ENCODE peak calls at places on chromosomes 6 and 20, in six cellular contexts. U is aorta, X is left lung, F is fibroblast of lung, W is adrenal gland, D is pancreas. R is an unnamed sample.

GRCh38 chr20:62158088-62158400 is 14.5 kb downstream of the SS18L1 start:
- DNase-seq in U (no peak), X (no peak), F (no peak), W (no peak), D (no peak), R (no peak)

GRCh38 chr20:54345301-54345724 is 130.1 kb upstream of the DOK5 start:
- DNase-seq in U (no peak), X (no peak), F (peak; percentile 87), W (no peak), D (no peak), R (no peak)

GRCh38 chr20:60535211-60535610 is 577.0 kb downstream of the CDH26 start:
- DNase-seq in U (no peak), X (no peak), F (no peak), W (no peak), D (no peak), R (no peak)

GRCh38 chr6:24089741-24090140 is 36.3 kb upstream of the NRSN1 start:
- DNase-seq in U (no peak), X (no peak), F (no peak), W (no peak), D (no peak), R (no peak)

GRCh38 chr6:43367245-43367984 is 2.0 kb downstream of the ZNF318 start:
- DNase-seq in U (no peak), X (no peak), F (no peak), W (no peak), D (no peak), R (no peak)

GRCh38 chr6:26053929-26054658 is 33.1 kb upstream of the HFE start:
- DNase-seq in U (no peak), X (no peak), F (peak; percentile 34), W (no peak), D (no peak), R (no peak)

GRCh38 chr20:33589059-33589458 is 73.1 kb upstream of the C20orf144 start:
- DNase-seq in U (no peak), X (no peak), F (no peak), W (no peak), D (no peak), R (no peak)

GRCh38 chr6:149431905-149432775 is 32.1 kb downstream of the SUMO4 start:
- DNase-seq in U (peak; percentile 93), X (peak; percentile 91), F (peak; percentile 83), W (peak; percentile 97), D (peak; percentile 95), R (peak; percentile 92)

GRCh38 chr20:25023316-25023715 is 30.8 kb upstream of the APMAP start:
- DNase-seq in U (no peak), X (peak; percentile 42), F (no peak), W (no peak), D (no peak), R (no peak)

GRCh38 chr20:58251979-58252591 is 23.6 kb upstream of the ANKRD60 start:
- DNase-seq in U (no peak), X (no peak), F (peak; percentile 88), W (no peak), D (no peak), R (no peak)

GRCh38 chr6:29828471-29828797 is 809 bp downstream of the HLA-G start:
- DNase-seq in U (no peak), X (peak; percentile 78), F (no peak), W (no peak), D (peak; percentile 63), R (no peak)

GRCh38 chr6:12363651-12364381 is 73.7 kb downstream of the EDN1 start:
- DNase-seq in U (no peak), X (peak; percentile 74), F (no peak), W (no peak), D (peak; percentile 63), R (peak; percentile 58)

GRCh38 chr6:7267521-7268091 is 45.4 kb downstream of the SSR1 start:
- DNase-seq in U (peak; percentile 86), X (no peak), F (peak; percentile 89), W (peak; percentile 95), D (peak; percentile 92), R (no peak)

GRCh38 chr6:112311950-112312547 is 35.1 kb upstream of the RFPL4B start:
- DNase-seq in U (no peak), X (no peak), F (peak; percentile 66), W (no peak), D (no peak), R (no peak)

GRCh38 chr6:16700202-16700997 is 60.9 kb downstream of the ATXN1 start:
- DNase-seq in U (no peak), X (no peak), F (no peak), W (no peak), D (no peak), R (no peak)

GRCh38 chr6:146087386-146087785 is 58.5 kb downstream of the GRM1 start:
- DNase-seq in U (no peak), X (no peak), F (no peak), W (no peak), D (no peak), R (no peak)

GRCh38 chr20:19633985-19634384 is 124.1 kb upstream of the RIN2 start:
- DNase-seq in U (no peak), X (no peak), F (no peak), W (no peak), D (no peak), R (no peak)

GRCh38 chr6:105593056-105593455 is 190.2 kb upstream of the PREP start:
- DNase-seq in U (no peak), X (no peak), F (no peak), W (no peak), D (no peak), R (no peak)

GRCh38 chr6:5776104-5776503 is 230.6 kb downstream of the NRN1 start:
- DNase-seq in U (no peak), X (no peak), F (no peak), W (no peak), D (no peak), R (no peak)

GRCh38 chr6:149895702-149896310 is 2.1 kb downstream of the RAET1E start:
- DNase-seq in U (peak; percentile 71), X (no peak), F (peak; percentile 43), W (peak; percentile 76), D (no peak), R (no peak)

GRCh38 chr6:168342626-168343025 is 23.0 kb upstream of the DACT2 start:
- DNase-seq in U (no peak), X (no peak), F (no peak), W (no peak), D (no peak), R (no peak)

GRCh38 chr6:44133003-44133931 is 5.9 kb downstream of the TMEM63B start:
- DNase-seq in U (peak; percentile 60), X (no peak), F (peak; percentile 39), W (peak; percentile 56), D (no peak), R (peak; percentile 77)

GRCh38 chr20:63470410-63470809 is 2.0 kb downstream of the KCNQ2 start:
- DNase-seq in U (no peak), X (no peak), F (no peak), W (no peak), D (no peak), R (no peak)

GRCh38 chr20:4130404-4131189 is 115.2 kb upstream of the RNF24 start:
- DNase-seq in U (no peak), X (no peak), F (peak; percentile 50), W (no peak), D (no peak), R (no peak)

DNA sequence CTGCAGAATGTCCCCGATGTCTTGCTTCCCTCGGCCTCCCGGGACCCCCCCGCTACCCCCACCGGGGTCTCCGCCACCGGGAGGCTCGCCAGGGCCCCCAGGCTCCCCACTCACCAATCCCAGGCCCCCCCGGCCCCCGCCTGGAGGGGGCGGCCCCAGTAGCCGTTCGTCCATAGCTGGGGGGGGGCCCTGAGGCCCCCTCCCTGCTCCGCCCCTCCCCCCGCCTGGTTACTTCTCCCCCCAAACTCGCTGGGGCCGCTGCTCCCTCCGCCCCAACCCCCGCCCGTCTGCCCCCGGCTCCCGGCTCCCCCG is 304 bp downstream of the PBX2 start:
- DNase-seq in U (peak; percentile 60), X (no peak), F (no peak), W (no peak), D (no peak), R (no peak)
- H3K4me1 ChIP-seq in U (no peaks in the 10 kb centered on the region), X (peaks cover 88% of the 10 kb centered on the region), F (peaks cover 11% of the 10 kb centered on the region), W (peaks cover 16% of the 10 kb centered on the region), D (peaks cover 6% of the 10 kb centered on the region), R (peaks cover 66% of the 10 kb centered on the region)

GRCh38 chr6:129675669-129676472 is 34.1 kb downstream of the ARHGAP18 start:
- DNase-seq in U (no peak), X (no peak), F (no peak), W (no peak), D (no peak), R (no peak)
- H3K4me1 ChIP-seq in U (peaks cover 2% of the 10 kb centered on the region), X (peaks cover 75% of the 10 kb centered on the region), F (peaks cover 26% of the 10 kb centered on the region), W (peaks cover 34% of the 10 kb centered on the region), D (peaks cover 62% of the 10 kb centered on the region), R (peaks cover 59% of the 10 kb centered on the region)

GRCh38 chr6:163422574-163422973 is 8.1 kb downstream of the QKI start:
- DNase-seq in U (no peak), X (no peak), F (no peak), W (no peak), D (no peak), R (no peak)

GRCh38 chr6:163418273-163419029 is 3.9 kb downstream of the QKI start:
- DNase-seq in U (no peak), X (no peak), F (no peak), W (no peak), D (no peak), R (no peak)

GRCh38 chr6:163419413-163420314 is 5.1 kb downstream of the QKI start:
- DNase-seq in U (no peak), X (no peak), F (peak; percentile 53), W (no peak), D (no peak), R (no peak)

GRCh38 chr6:163417595-163417994 is 3.1 kb downstream of the QKI start:
- DNase-seq in U (no peak), X (no peak), F (no peak), W (no peak), D (no peak), R (no peak)

DNA sequence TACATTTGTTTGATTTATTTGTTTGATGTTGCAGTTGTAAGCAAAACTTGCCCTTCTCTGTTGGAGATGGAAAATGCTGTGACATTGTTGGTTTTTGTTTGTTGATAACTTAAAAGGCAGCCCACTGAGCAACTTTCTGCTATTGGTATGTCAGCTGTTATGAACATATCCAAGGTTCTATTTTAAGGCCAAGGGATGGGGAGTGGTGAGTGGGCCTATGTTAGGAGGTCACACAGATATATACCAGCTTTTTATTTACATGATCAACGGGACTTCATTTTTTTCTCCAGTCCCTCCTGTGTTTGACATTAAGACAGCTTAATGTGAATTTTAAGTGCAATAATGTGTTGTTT is 5.8 kb downstream of the QKI start:
- DNase-seq in U (no peak), X (no peak), F (no peak), W (no peak), D (no peak), R (no peak)
- H3K4me1 ChIP-seq in U (peaks cover 3% of the 10 kb centered on the region), X (peaks cover 82% of the 10 kb centered on the region), F (peaks cover 6% of the 10 kb centered on the region), W (peaks cover 42% of the 10 kb centered on the region), D (peaks cover 46% of the 10 kb centered on the region), R (peaks cover 70% of the 10 kb centered on the region)

DNA sequence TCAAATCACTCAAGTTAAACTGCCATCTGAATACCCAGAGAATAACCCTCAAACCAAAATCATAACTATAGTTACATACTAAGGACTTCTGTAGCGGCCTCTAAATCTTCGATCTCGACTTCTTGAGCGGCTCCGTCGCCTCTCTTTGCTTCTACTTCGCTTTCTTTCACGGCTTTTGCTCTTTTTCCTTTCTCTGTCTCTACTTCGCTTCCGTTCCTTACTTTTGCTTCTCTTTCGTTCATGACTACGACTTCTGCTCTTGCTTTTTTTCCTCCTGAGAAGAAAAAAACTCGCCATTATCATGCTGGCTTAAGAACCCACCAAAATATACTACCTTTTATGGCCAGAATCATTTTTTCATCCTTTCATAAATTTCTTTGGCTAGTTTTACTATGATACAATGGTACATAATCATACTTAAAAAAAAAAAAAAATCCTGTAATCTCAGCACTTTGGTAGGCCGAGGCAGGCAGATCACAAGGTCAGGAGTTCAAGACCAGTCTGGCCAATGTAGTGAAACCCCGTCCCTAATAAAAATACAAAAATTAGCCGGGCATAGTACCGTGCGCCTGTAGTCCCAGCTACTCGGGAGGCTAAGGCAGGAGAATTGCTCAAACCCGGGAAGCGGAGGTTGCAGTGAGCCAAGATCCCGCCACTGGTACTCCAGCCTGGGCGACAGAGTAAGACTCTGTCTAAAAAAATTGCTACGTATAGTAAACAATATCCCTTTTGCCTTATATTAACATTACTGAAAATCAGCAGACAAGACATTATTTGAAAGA is 10.0 kb downstream of the RBM39 start:
- DNase-seq in U (no peak), X (no peak), F (no peak), W (no peak), D (no peak), R (no peak)
- H3K4me1 ChIP-seq in U (peaks cover 2% of the 10 kb centered on the region), X (peaks cover 84% of the 10 kb centered on the region), F (peaks cover 4% of the 10 kb centered on the region), W (peaks cover 32% of the 10 kb centered on the region), D (peaks cover 66% of the 10 kb centered on the region), R (peaks cover 79% of the 10 kb centered on the region)

R was measured in lower lobe of right lung.